ENCODE peak calls at places on chromosomes 6 and 20, in four cellular contexts. N is uterus, V is stomach, O is prostate gland. R is an unnamed sample. For H3K4me1, the result is how much of the 10 kb centered on the place peaks cover.

GRCh38 chr6:161618816-161619454 is 345.1 kb upstream of the AGPAT4 start:
- DNase-seq in N (no peak), V (no peak), O (no peak), R (no peak)

GRCh38 chr6:122130026-122130348 is 269.5 kb upstream of the HSF2 start:
- DNase-seq in N (no peak), V (no peak), O (no peak), R (no peak)

GRCh38 chr6:41306187-41306854 is 19.8 kb upstream of the TREM1 start:
- DNase-seq in N (no peak), V (peak), O (peak), R (no peak)

GRCh38 chr6:33208089-33208967 is at the start of gene RING1:
- DNase-seq in N (peak), V (peak), O (peak), R (peak)

GRCh38 chr6:90222008-90222407 is 74.6 kb downstream of the BACH2 start:
- DNase-seq in N (no peak), V (no peak), O (no peak), R (no peak)

GRCh38 chr6:163170294-163170883 is 244.1 kb upstream of the QKI start:
- DNase-seq in N (no peak), V (no peak), O (no peak), R (no peak)

GRCh38 chr20:37319120-37319717 is 26.7 kb upstream of the SRC start:
- DNase-seq in N (no peak), V (no peak), O (no peak), R (no peak)

GRCh38 chr6:137853569-137854213 is 13.4 kb upstream of the TNFAIP3 start:
- DNase-seq in N (no peak), V (no peak), O (no peak), R (no peak)

GRCh38 chr6:161961796-161962195 is 687.9 kb upstream of the AGPAT4 start:
- DNase-seq in N (no peak), V (no peak), O (no peak), R (no peak)

GRCh38 chr6:41705996-41706835 is 29.2 kb downstream of the TFEB start:
- DNase-seq in N (peak), V (peak), O (peak), R (no peak)

GRCh38 chr6:41642960-41643898 is 5.0 kb downstream of the MDFI start:
- DNase-seq in N (no peak), V (no peak), O (no peak), R (no peak)

GRCh38 chr6:32668226-32668747 is 1.8 kb upstream of the HLA-DQB1 start:
- DNase-seq in N (no peak), V (peak), O (peak), R (no peak)

GRCh38 chr6:56684342-56685101 is 41.8 kb upstream of the DST start:
- DNase-seq in N (no peak), V (no peak), O (no peak), R (no peak)
- TF ChIP-seq POLR2A in N (no peak), V (no peak), O (no peak), R (no peak)

GRCh38 chr6:7146079-7146828 is 38.5 kb downstream of the RREB1 start:
- DNase-seq in N (peak), V (peak), O (peak), R (no peak)

GRCh38 chr6:7145269-7146078 is 37.7 kb downstream of the RREB1 start:
- DNase-seq in N (no peak), V (peak), O (peak), R (no peak)

GRCh38 chr6:7150381-7151064 is 42.8 kb downstream of the RREB1 start:
- DNase-seq in N (no peak), V (no peak), O (no peak), R (no peak)

GRCh38 chr6:7147051-7147671 is 39.4 kb downstream of the RREB1 start:
- DNase-seq in N (no peak), V (no peak), O (no peak), R (no peak)

GRCh38 chr6:7148100-7148822 is 40.5 kb downstream of the RREB1 start:
- DNase-seq in N (no peak), V (no peak), O (no peak), R (no peak)
- H3K4me1 ChIP-seq in N (under half), V (half or more), O (under half), R (half or more)

DNA sequence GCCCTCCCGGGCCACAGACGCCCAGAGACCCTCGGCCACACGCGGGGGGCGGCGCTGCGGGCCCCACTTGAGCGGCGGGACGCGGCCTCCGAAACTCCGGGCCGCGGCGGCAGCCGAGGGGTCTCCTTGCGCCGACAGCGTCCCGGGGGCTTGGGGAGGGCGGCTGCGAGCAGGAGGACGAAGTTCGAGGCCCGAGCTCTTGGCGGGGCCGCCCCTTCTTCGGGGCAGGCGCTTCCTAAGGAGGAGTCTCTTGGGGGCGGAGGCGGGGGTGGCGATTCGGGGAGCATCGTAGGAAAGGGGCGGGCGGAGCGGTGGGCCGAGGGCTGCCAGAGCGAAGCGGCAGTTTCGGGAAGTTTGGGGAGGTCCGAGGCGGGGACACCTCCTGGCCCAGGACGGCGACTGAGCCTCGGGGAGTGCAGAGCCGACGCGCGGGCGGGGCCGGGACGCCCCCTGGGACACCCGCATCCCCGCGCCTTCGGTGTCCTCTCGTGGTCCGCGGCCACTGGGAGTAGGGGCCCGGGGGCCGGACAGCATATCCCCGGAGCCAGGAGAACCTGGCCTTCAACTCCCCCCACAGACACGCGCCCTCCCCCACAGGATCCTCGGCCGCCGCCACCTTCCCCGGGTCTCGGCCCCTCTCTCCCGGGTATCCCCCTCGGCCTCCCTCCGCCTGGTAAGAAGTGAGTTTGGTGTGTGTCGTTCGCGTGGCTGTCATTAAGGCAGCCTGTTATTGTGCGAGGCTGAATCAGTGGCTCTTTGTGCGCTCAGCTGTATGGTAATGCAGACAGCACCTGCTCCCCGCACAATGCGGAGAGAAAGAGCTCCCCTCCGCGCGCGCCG is 613 bp upstream of the DLL1 start:
- DNase-seq in N (peak), V (peak), O (peak), R (no peak)
- TF ChIP-seq POLR2A in N (peak), V (no peak), O (peak), R (no peak)

DNA sequence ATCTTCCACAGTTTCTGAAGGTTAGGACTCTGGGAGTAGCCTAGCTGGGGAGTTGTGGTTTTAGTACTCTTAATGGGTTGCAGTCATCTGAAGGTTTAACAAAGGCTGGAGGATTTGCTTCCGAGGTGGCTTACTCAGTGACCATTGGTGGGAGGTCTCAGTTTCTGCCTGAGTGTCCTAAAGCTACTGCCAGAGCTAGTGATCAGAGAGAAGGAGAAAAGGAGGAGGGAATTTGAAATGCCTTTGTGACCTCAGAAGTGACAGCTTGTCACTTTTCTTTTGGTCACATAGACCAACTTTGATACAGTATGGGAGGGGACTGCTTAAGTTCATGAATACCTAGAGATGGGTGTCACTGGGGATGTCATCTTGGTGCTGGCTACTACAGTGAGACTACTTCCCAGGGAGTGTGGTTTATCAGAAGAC is 41.3 kb downstream of the NCOA3 start:
- DNase-seq in N (no peak), V (no peak), O (no peak), R (no peak)
- H3K4me1 ChIP-seq in N (under half), V (under half), O (under half), R (half or more)

GRCh38 chr20:50192364-50193168 is 1.9 kb downstream of the CEBPB start:
- DNase-seq in N (peak), V (peak), O (peak), R (no peak)

GRCh38 chr20:50194831-50195523 is 4.3 kb downstream of the CEBPB start:
- DNase-seq in N (no peak), V (no peak), O (no peak), R (no peak)

GRCh38 chr20:50195524-50196120 is 5.0 kb downstream of the CEBPB start:
- DNase-seq in N (no peak), V (no peak), O (no peak), R (no peak)

GRCh38 chr20:50193169-50193850 is 2.7 kb downstream of the CEBPB start:
- DNase-seq in N (no peak), V (no peak), O (no peak), R (no peak)

DNA sequence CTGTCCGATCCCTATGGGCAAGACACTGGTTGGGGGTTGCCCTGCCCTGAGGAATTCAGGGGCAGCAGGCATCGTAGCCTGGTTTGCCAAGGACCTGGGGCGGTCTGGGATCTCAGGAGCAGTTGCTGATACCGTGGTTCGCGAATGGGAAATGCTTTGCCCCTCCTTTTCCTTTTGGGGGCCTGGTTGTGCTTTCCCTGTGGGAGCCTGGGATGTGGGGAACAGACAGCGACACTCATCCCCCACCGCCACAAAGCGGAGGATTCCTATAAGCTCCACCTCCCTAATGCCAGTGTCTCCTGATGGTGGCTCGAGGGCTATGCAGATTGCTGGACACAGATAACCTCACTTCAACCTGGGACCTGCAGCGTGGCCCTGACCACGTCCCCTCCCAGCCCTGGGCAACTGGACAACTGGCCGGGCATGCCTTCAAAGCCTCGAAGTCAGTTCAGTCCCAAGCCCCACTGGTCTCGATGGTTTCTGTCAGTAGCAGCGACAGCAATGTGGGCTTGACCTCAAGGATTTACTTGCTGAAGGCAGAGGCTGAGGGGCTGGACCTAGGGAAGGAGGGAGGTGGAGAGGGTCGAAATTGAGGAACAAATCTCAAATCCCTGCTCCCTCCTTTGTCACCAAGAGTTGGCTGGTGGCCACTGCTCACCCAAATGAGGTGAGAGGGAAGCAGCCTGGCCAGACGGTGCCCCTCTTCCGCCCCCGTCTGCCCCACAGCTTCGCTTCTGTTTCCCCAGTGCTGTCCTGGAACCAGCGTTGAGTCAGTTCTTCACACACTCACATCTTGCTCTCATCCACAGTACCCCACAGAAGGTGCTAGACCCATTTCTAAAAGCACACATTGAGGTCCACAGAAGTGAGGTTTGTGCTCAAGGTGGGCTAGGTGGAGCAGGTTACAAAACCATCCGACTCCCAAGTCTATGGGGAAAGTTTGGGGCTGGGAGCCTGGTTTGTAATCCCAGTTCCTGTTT is 3.5 kb downstream of the CEBPB start:
- DNase-seq in N (no peak), V (no peak), O (no peak), R (no peak)
- TF ChIP-seq POLR2A in N (no peak), V (no peak), O (no peak), R (peak)

GRCh38 chr20:47791084-47791599 is 5.9 kb upstream of the SULF2 start:
- DNase-seq in N (no peak), V (no peak), O (no peak), R (no peak)
- H3K4me1 ChIP-seq in N (under half), V (under half), O (under half), R (half or more)

DNA sequence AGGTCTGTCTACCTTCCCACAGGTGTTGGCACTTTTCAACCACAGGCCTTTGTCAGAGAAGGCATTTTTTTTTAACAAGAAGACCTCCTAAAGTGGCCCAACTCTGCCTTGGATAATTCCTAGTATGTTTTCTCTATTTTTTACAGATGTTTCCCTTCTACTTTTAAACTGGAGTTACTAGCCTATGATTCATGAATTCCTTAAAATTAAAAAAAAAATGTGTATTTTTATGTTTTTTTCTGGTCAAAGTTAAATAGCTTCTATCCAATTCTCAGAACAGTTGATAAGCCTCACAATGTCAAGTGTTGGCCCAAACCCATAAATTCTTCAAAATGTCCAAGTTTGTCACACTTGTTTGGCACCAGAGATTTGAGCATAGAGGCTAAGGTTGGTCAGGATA is 64.1 kb downstream of the JAG1 start:
- DNase-seq in N (no peak), V (no peak), O (no peak), R (no peak)
- TF ChIP-seq POLR2A in N (no peak), V (no peak), O (no peak), R (no peak)

R was measured in esophagus muscularis mucosa.